ENCODE peak calls at places on chromosome 1, in five cellular contexts. V is PC-3, B is MM.1S, G is GM23248, C is HCT116. I is an unnamed sample.

GRCh38 chr1:184298321-184299052 is 88.3 kb upstream of the C1orf21 start:
- DNase-seq in V (no peak), B (no peak), G (peak), C (no peak), I (peak)

GRCh38 chr1:75727571-75727970 is 3.1 kb downstream of the ACADM start:
- DNase-seq in V (no peak), B (no peak), G (peak), C (no peak), I (no peak)

GRCh38 chr1:162976628-162977027 is 92.5 kb upstream of the RGS4 start:
- DNase-seq in V (no peak), B (no peak), G (no peak), C (no peak), I (no peak)

GRCh38 chr1:174976436-174977107 is 23.2 kb upstream of the CACYBP start:
- DNase-seq in V (peak), B (no peak), G (peak), C (no peak), I (no peak)

GRCh38 chr1:3504151-3504822 is 49.8 kb downstream of the ARHGEF16 start:
- DNase-seq in V (peak), B (no peak), G (peak), C (peak), I (no peak)

GRCh38 chr1:119743776-119744597 is 24.7 kb downstream of the HMGCS2 start:
- DNase-seq in V (peak), B (peak), G (peak), C (peak), I (peak)

GRCh38 chr1:98048234-98048633 is 127.4 kb upstream of the DPYD start:
- DNase-seq in V (peak), B (peak), G (peak), C (no peak), I (peak)

GRCh38 chr1:246602194-246602593 is 35.9 kb downstream of the CNST start:
- DNase-seq in V (no peak), B (no peak), G (peak), C (no peak), I (no peak)

GRCh38 chr1:199907361-199907760 is 120.1 kb upstream of the NR5A2 start:
- DNase-seq in V (no peak), B (no peak), G (no peak), C (no peak), I (no peak)

GRCh38 chr1:45621501-45621836 is 2.4 kb downstream of the CCDC17 start:
- DNase-seq in V (no peak), B (no peak), G (no peak), C (no peak), I (no peak)

DNA sequence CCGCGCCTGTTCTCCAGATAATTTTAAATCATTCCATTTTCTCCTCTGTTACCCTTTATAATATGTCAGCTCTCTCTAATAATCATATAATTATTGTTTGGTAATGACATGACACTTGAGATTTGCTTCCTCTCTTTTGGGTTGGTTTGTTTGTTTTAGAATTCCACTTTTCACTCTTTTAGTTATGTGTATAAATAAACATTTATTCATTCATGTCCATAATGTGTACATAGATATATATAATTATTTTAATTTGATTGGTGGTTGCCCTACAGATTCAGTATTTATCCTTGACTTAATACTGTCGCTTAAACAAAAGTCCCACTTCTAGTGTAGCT is 93.4 kb upstream of the FMN2 start:
- DNase-seq in V (no peak), B (no peak), G (no peak), C (no peak), I (no peak)
- TF ChIP-seq EZH2 in V (no peak), B (no peak), G (peak), C (no peak), I (no peak)

GRCh38 chr1:214657299-214657698 is 54.3 kb downstream of the CENPF start:
- DNase-seq in V (no peak), B (no peak), G (no peak), C (no peak), I (no peak)
- TF ChIP-seq EZH2phosphoT487 in V (no peak), B (no peak), G (no peak), C (no peak), I (no peak)

DNA sequence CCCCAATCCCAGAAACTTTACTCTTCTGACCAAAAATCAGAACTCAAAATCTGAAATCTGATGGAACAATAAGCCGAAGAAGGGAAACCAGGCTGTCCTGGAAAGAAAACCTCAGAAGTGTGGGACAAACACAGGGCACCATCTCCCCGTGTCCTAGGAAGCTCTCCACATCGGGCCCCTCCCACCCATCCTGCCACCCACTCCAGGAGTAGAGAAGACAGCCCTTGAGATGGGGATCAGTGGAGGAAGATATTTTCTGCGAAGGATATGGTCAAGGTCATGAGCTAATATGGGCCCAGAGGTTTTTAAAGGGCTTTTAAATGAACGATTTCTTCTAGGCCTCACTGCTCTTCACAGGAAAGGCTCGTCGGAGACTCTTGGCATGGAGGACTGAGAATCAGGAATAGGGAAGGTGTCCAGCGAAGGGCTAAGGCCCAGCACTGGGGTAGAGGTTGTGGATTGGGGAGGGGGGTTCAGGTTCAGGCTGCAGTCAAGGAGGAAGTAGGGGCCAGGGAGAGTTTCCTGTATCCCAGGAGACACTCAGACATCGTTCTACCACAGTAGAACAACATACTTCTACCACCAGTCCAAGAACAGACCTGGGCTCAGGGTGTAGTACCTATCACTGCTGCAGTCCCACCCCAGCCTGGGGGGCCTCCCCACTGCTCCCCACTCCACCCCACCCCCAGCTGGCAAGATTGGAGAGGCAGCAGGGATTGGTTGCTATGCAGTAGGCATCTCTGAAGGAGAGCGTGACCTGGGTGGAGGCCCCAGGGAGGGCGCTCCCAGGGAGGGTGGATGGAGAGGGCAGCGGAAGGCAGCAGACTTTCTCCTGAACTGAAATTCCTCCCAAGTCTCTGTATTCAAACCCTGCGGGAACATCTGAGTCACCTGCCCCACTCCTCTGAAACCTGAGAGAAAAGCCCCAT is 1.2 kb upstream of the S100A5 start:
- DNase-seq in V (no peak), B (no peak), G (no peak), C (no peak), I (no peak)
- H3K9ac ChIP-seq in V (peak), B (no peak), G (no peak), C (peak), I (no peak)

GRCh38 chr1:161725888-161726630 is 4.7 kb downstream of the FCRLB start:
- DNase-seq in V (peak), B (peak), G (peak), C (no peak), I (peak)
- TF ChIP-seq EZH2 in V (no peak), B (no peak), G (no peak), C (no peak), I (peak)

GRCh38 chr1:20165522-20165951 is 20.4 kb upstream of the UBXN10 start:
- DNase-seq in V (peak), B (no peak), G (peak), C (peak), I (peak)
- TF ChIP-seq EZH2phosphoT487 in V (no peak), B (no peak), G (no peak), C (no peak), I (no peak)

I was measured in neural progenitor cell.